ENCODE peak calls at places on chromosomes 2 and 18, in eight cellular contexts. R is Ammon's horn; O is NCI-H2081; I is ACHN; V is activated CD8-positive, alpha-beta memory T cell treated with anti-CD3 and anti-CD28 coated beads, Interleukin-2, amount 50 U/mL, for 48 hours; Y is cardiac fibroblast; F is stimulated activated naive B cell treated with anti-CD40 and anti-IgM and Interleukin-4, amounts not matched to agents 10 μg/mL and 1 μg/mL and 100 μg/mL, for 72 hours; U is EH. L is an unnamed sample.

GRCh38 chr2:49332415-49332814 is 178.1 kb upstream of the FSHR start:
- DNase-seq in R (no peak), O (no peak), I (no peak), V (no peak), Y (peak), F (no peak), U (peak), L (no peak)

GRCh38 chr2:136135924-136136906 is 18.3 kb upstream of the CXCR4 start:
- DNase-seq in R (no peak), O (peak), I (no peak), V (peak), Y (no peak), F (peak), U (no peak), L (no peak)

GRCh38 chr2:28658369-28658768 is 93.3 kb upstream of the PPP1CB start:
- DNase-seq in R (no peak), O (no peak), I (no peak), V (no peak), Y (peak), F (no peak), U (peak), L (peak)

GRCh38 chr2:43139996-43140621 is 86.3 kb downstream of the ZFP36L2 start:
- DNase-seq in R (no peak), O (no peak), I (no peak), V (no peak), Y (peak), F (no peak), U (peak), L (no peak)

GRCh38 chr2:225993430-225993829 is 593.9 kb downstream of the NYAP2 start:
- DNase-seq in R (no peak), O (no peak), I (no peak), V (no peak), Y (peak), F (no peak), U (peak), L (peak)

GRCh38 chr2:203706403-203706802 is at the start of gene CD28:
- DNase-seq in R (no peak), O (no peak), I (no peak), V (peak), Y (no peak), F (peak), U (no peak), L (no peak)

GRCh38 chr2:171553858-171554257 is 31.6 kb downstream of the CYBRD1 start:
- DNase-seq in R (peak), O (peak), I (peak), V (no peak), Y (no peak), F (no peak), U (no peak), L (no peak)

GRCh38 chr2:189002079-189002478 is 27.9 kb downstream of the COL3A1 start:
- DNase-seq in R (no peak), O (no peak), I (no peak), V (no peak), Y (peak), F (no peak), U (peak), L (peak)

GRCh38 chr2:31539505-31539904 is 41.2 kb downstream of the SRD5A2 start:
- DNase-seq in R (no peak), O (no peak), I (no peak), V (no peak), Y (no peak), F (no peak), U (no peak), L (no peak)

GRCh38 chr2:1033058-1033457 is 82.4 kb downstream of the SNTG2 start:
- DNase-seq in R (no peak), O (no peak), I (no peak), V (no peak), Y (no peak), F (no peak), U (no peak), L (no peak)

GRCh38 chr2:173290046-173290445 is 64.6 kb upstream of the CDCA7 start:
- DNase-seq in R (no peak), O (no peak), I (no peak), V (no peak), Y (peak), F (no peak), U (no peak), L (peak)

GRCh38 chr18:58993260-58993659 is 128.6 kb downstream of the ZNF532 start:
- DNase-seq in R (no peak), O (no peak), I (peak), V (no peak), Y (peak), F (no peak), U (peak), L (peak)

GRCh38 chr18:12287131-12287681 is 20.8 kb upstream of the TUBB6 start:
- DNase-seq in R (no peak), O (no peak), I (no peak), V (no peak), Y (no peak), F (no peak), U (no peak), L (no peak)

GRCh38 chr2:234240917-234241316 is 190.4 kb downstream of the SPP2 start:
- DNase-seq in R (no peak), O (no peak), I (peak), V (no peak), Y (no peak), F (no peak), U (peak), L (peak)

GRCh38 chr2:129646107-129646506 is 333.4 kb upstream of the RAB6C start:
- DNase-seq in R (no peak), O (no peak), I (no peak), V (no peak), Y (no peak), F (no peak), U (no peak), L (no peak)

GRCh38 chr2:217383620-217384019 is 523.8 kb upstream of the TNP1 start:
- DNase-seq in R (no peak), O (no peak), I (no peak), V (no peak), Y (no peak), F (no peak), U (peak), L (no peak)

GRCh38 chr18:21453512-21453862 is 147.0 kb downstream of the ESCO1 start:
- DNase-seq in R (no peak), O (no peak), I (no peak), V (no peak), Y (no peak), F (no peak), U (peak), L (no peak)

GRCh38 chr18:58491113-58491696 is 137.7 kb downstream of the ALPK2 start:
- DNase-seq in R (no peak), O (no peak), I (no peak), V (no peak), Y (no peak), F (no peak), U (no peak), L (no peak)

GRCh38 chr2:14634223-14634884 is 1.8 kb downstream of the LRATD1 start:
- DNase-seq in R (peak), O (peak), I (peak), V (peak), Y (peak), F (no peak), U (peak), L (peak)

GRCh38 chr2:9650119-9650821 is 19.5 kb upstream of the YWHAQ start:
- DNase-seq in R (no peak), O (no peak), I (no peak), V (no peak), Y (no peak), F (no peak), U (no peak), L (no peak)

GRCh38 chr18:12023375-12023774 is 42.1 kb downstream of the IMPA2 start:
- DNase-seq in R (no peak), O (no peak), I (no peak), V (no peak), Y (no peak), F (no peak), U (no peak), L (no peak)

GRCh38 chr18:36539674-36540073 is 242.2 kb downstream of the FHOD3 start:
- DNase-seq in R (no peak), O (no peak), I (no peak), V (no peak), Y (no peak), F (no peak), U (peak), L (peak)

GRCh38 chr2:186486651-186487647 is 889 bp downstream of the ZC3H15 start:
- DNase-seq in R (no peak), O (no peak), I (peak), V (no peak), Y (peak), F (no peak), U (peak), L (peak)

GRCh38 chr2:71000780-71001591 is 6.3 kb upstream of the TEX261 start:
- DNase-seq in R (peak), O (peak), I (peak), V (peak), Y (peak), F (peak), U (peak), L (peak)

GRCh38 chr2:217851191-217852020 is 151.4 kb downstream of the TNS1 start:
- DNase-seq in R (peak), O (no peak), I (no peak), V (no peak), Y (peak), F (no peak), U (peak), L (peak)

GRCh38 chr2:29047083-29047840 is 27.1 kb downstream of the PCARE start:
- DNase-seq in R (no peak), O (no peak), I (no peak), V (no peak), Y (no peak), F (no peak), U (no peak), L (no peak)

GRCh38 chr18:49186242-49186641 is 235.5 kb upstream of the SMAD7 start:
- DNase-seq in R (no peak), O (no peak), I (no peak), V (no peak), Y (no peak), F (no peak), U (no peak), L (no peak)

GRCh38 chr2:236177967-236178909 is 10.1 kb upstream of the GBX2 start:
- DNase-seq in R (peak), O (peak), I (peak), V (peak), Y (peak), F (no peak), U (peak), L (peak)

GRCh38 chr2:207252979-207253640 is 87.4 kb upstream of the KLF7 start:
- DNase-seq in R (peak), O (peak), I (no peak), V (no peak), Y (no peak), F (no peak), U (peak), L (no peak)

GRCh38 chr18:23958036-23958435 is 56.5 kb upstream of the TTC39C start:
- DNase-seq in R (peak), O (no peak), I (no peak), V (no peak), Y (peak), F (no peak), U (no peak), L (peak)

GRCh38 chr2:73985318-73986084 is 791 bp downstream of the TET3 start:
- DNase-seq in R (no peak), O (peak), I (peak), V (peak), Y (peak), F (peak), U (no peak), L (no peak)

GRCh38 chr2:65548571-65549261 is 116.3 kb upstream of the SPRED2 start:
- DNase-seq in R (no peak), O (no peak), I (no peak), V (no peak), Y (no peak), F (no peak), U (peak), L (no peak)

GRCh38 chr18:8052237-8052701 is 485.2 kb downstream of the PTPRM start:
- DNase-seq in R (no peak), O (peak), I (no peak), V (no peak), Y (peak), F (no peak), U (peak), L (peak)

GRCh38 chr2:50575232-50575631 is 456.7 kb downstream of the NRXN1 start:
- DNase-seq in R (no peak), O (no peak), I (no peak), V (no peak), Y (no peak), F (no peak), U (no peak), L (no peak)

L was measured in fibroblast of the aortic adventitia.